ENCODE peak calls at places on chromosomes 4 and X, in five cellular contexts. T is transverse colon, P is stomach, H is K562, G is SK-N-SH. M is an unnamed sample.

GRCh38 chrX:75327607-75328006 is 53.7 kb downstream of the UPRT start:
- DNase-seq in T (no peak), P (no peak), H (no peak), G (no peak), M (no peak)

GRCh38 chrX:10049246-10049645 is 82.1 kb downstream of the CLDN34 start:
- DNase-seq in T (no peak), P (no peak), H (no peak), G (no peak), M (no peak)

GRCh38 chrX:111447298-111447697 is 35.3 kb upstream of the DCX start:
- DNase-seq in T (no peak), P (no peak), H (peak), G (peak), M (no peak)

GRCh38 chr4:124483043-124483906 is 229.3 kb downstream of the ANKRD50 start:
- DNase-seq in T (no peak), P (no peak), H (no peak), G (peak), M (no peak)

GRCh38 chr4:174538123-174538875 is 16.0 kb upstream of the HPGD start:
- DNase-seq in T (no peak), P (no peak), H (peak), G (no peak), M (no peak)

GRCh38 chr4:7280906-7281305 is 88.6 kb downstream of the SORCS2 start:
- DNase-seq in T (no peak), P (no peak), H (no peak), G (no peak), M (no peak)

GRCh38 chr4:148852092-148852699 is 410.0 kb upstream of the NR3C2 start:
- DNase-seq in T (no peak), P (no peak), H (no peak), G (no peak), M (no peak)

GRCh38 chrX:15310117-15310516 is 5.3 kb downstream of the ASB11 start:
- DNase-seq in T (no peak), P (peak), H (no peak), G (no peak), M (no peak)

GRCh38 chr4:13920901-13921300 is 293.4 kb upstream of the BOD1L1 start:
- DNase-seq in T (peak), P (no peak), H (no peak), G (no peak), M (peak)

GRCh38 chr4:115883862-115884261 is 770.4 kb upstream of the NDST4 start:
- DNase-seq in T (no peak), P (no peak), H (no peak), G (no peak), M (no peak)

GRCh38 chrX:44946771-44947170 is 73.8 kb downstream of the KDM6A start:
- DNase-seq in T (no peak), P (no peak), H (no peak), G (no peak), M (no peak)

GRCh38 chr4:14167876-14168510 is 540.5 kb upstream of the BOD1L1 start:
- DNase-seq in T (no peak), P (no peak), H (no peak), G (no peak), M (no peak)

GRCh38 chrX:17590892-17591740 is 146.2 kb upstream of the SCML1 start:
- DNase-seq in T (peak), P (peak), H (peak), G (peak), M (peak)

GRCh38 chr4:163048447-163048846 is 118.2 kb downstream of the NAF1 start:
- DNase-seq in T (peak), P (peak), H (peak), G (peak), M (no peak)

GRCh38 chr4:177371452-177371851 is 61.8 kb downstream of the NEIL3 start:
- DNase-seq in T (no peak), P (no peak), H (no peak), G (no peak), M (no peak)

GRCh38 chrX:132602701-132603100 is 113.9 kb upstream of the MBNL3 start:
- DNase-seq in T (no peak), P (no peak), H (no peak), G (no peak), M (no peak)

GRCh38 chrX:149511081-149511480 is 6.0 kb upstream of the IDS start:
- DNase-seq in T (no peak), P (no peak), H (no peak), G (no peak), M (no peak)

GRCh38 chr4:71907782-71908181 is 123.9 kb upstream of the GC start:
- DNase-seq in T (peak), P (no peak), H (no peak), G (no peak), M (no peak)

GRCh38 chr4:152957437-152958185 is 21.5 kb downstream of the FHDC1 start:
- DNase-seq in T (peak), P (peak), H (peak), G (no peak), M (no peak)

GRCh38 chr4:126916626-126917140 is 716.1 kb upstream of the INTU start:
- DNase-seq in T (no peak), P (no peak), H (peak), G (no peak), M (no peak)

GRCh38 chr4:122798101-122798500 is 28.5 kb upstream of the FGF2 start:
- DNase-seq in T (no peak), P (no peak), H (peak), G (peak), M (peak)

GRCh38 chr4:142583708-142584107 is 262.4 kb downstream of the INPP4B start:
- DNase-seq in T (no peak), P (no peak), H (no peak), G (no peak), M (no peak)

GRCh38 chrX:17413228-17413627 is 38.2 kb downstream of the NHS start:
- DNase-seq in T (no peak), P (no peak), H (no peak), G (no peak), M (no peak)

GRCh38 chr4:108902769-108903168 is 139.9 kb upstream of the ETNPPL start:
- DNase-seq in T (no peak), P (no peak), H (no peak), G (no peak), M (no peak)

GRCh38 chrX:68659385-68659784 is 11.9 kb downstream of the STARD8 start:
- DNase-seq in T (no peak), P (no peak), H (no peak), G (no peak), M (no peak)

GRCh38 chr4:48261288-48261687 is 8.3 kb downstream of the TEC start:
- DNase-seq in T (no peak), P (no peak), H (no peak), G (no peak), M (no peak)
- TF ChIP-seq EP300 in T (no peak), P (no peak), H (no peak), G (no peak), M (no peak)

DNA sequence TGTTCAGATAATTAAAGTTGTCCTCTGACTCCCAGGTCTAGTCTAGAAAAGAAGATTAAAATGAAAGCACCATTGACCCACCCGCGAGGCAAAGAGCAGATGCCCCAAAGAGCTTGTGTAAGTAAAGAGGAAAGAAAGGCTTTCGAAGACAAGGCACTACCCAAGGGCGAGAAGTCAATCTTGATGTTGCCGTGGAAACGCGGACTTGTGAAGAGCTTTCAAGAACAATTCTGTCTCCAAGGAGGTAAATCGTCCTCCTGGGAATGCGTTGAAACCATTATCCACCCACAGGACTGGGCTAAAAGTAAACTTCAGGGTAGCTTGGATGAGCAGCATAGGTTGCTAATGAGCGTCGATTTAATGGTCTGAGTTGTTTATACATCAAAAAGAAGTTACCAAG is 189.3 kb downstream of the DHRSX start:
- DNase-seq in T (no peak), P (no peak), H (no peak), G (no peak), M (no peak)
- TF ChIP-seq EP300 in T (no peak), P (no peak), H (no peak), G (no peak), M (no peak)

GRCh38 chr4:101294591-101294990 is 52.7 kb downstream of the PPP3CA start:
- DNase-seq in T (no peak), P (no peak), H (no peak), G (no peak), M (no peak)
- TF ChIP-seq EP300 in T (no peak), P (no peak), H (no peak), G (no peak), M (no peak)

DNA sequence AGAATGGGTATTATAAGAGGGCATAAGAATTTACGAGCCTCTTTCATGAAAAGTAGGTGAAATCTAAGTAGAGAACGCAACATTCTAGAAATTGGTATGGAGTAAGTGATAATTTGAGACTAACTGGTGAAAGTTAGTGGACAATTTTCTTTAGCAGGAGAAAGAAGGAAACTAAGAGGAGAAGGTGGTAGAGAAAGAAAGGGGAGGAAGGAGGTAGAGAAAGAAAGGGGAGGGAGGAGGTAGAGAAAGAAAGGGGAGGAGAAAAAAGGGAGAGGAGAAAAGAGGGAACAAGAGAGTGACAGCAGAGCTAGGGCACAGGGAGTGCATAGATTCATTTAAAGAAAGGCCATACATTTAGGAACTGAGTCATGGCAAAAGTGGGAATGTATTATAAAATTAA is 94.1 kb downstream of the RNF150 start:
- DNase-seq in T (no peak), P (no peak), H (no peak), G (no peak), M (no peak)
- TF ChIP-seq EP300 in T (no peak), P (no peak), H (no peak), G (no peak), M (no peak)

GRCh38 chr4:183986645-183987528 is 81.8 kb downstream of the STOX2 start:
- DNase-seq in T (no peak), P (no peak), H (no peak), G (no peak), M (no peak)

GRCh38 chr4:183987987-183988392 is 82.9 kb downstream of the STOX2 start:
- DNase-seq in T (peak), P (peak), H (peak), G (peak), M (peak)

GRCh38 chr4:183989471-183989870 is 84.4 kb downstream of the STOX2 start:
- DNase-seq in T (no peak), P (no peak), H (no peak), G (no peak), M (no peak)

GRCh38 chr4:183988874-183989273 is 83.8 kb downstream of the STOX2 start:
- DNase-seq in T (no peak), P (no peak), H (no peak), G (no peak), M (no peak)

GRCh38 chr4:183987529-183987946 is 82.4 kb downstream of the STOX2 start:
- DNase-seq in T (peak), P (peak), H (no peak), G (peak), M (peak)
- TF ChIP-seq EP300 in T (peak), P (peak), H (no peak), G (no peak), M (no peak)

M was measured in tibial nerve.